ENCODE peak calls at places on chromosomes 2 and 18, in four cellular contexts. L, M, Y and F are unnamed samples.

GRCh38 chr2:137865954-137866540 is 98.2 kb upstream of the HNMT start:
- DNase-seq in L (peak), Y (no peak), M (peak), F (peak)

GRCh38 chr2:7672027-7672684 is 754.9 kb downstream of the RNF144A start:
- DNase-seq in Y (no peak), L (no peak), M (no peak), F (no peak)

GRCh38 chr2:99066075-99066557 is 75.4 kb upstream of the C2orf15 start:
- DNase-seq in L (peak), Y (no peak), M (no peak), F (no peak)

GRCh38 chr2:25483584-25484266 is 142.0 kb upstream of the DNMT3A start:
- DNase-seq in M (no peak), L (no peak), Y (no peak), F (no peak)

GRCh38 chr2:218149865-218150264 is 16.9 kb downstream of the CXCR1 start:
- DNase-seq in Y (no peak), M (no peak), L (no peak), F (no peak)

GRCh38 chr2:220736778-220737177 is 835.3 kb downstream of the EPHA4 start:
- DNase-seq in M (no peak), Y (no peak), L (no peak), F (no peak)

GRCh38 chr2:129927696-129928095 is 51.8 kb upstream of the RAB6C start:
- DNase-seq in Y (no peak), M (no peak), L (no peak), F (no peak)

GRCh38 chr2:59851848-59852475 is 701.5 kb downstream of the BCL11A start:
- DNase-seq in M (no peak), Y (no peak), L (no peak), F (no peak)

GRCh38 chr18:55100817-55101457 is 141.7 kb upstream of the CCDC68 start:
- DNase-seq in M (no peak), Y (no peak), L (peak), F (no peak)

GRCh38 chr18:39380186-39380714 is 1814.7 kb upstream of the CELF4 start:
- DNase-seq in L (no peak), Y (no peak), M (no peak), F (no peak)

GRCh38 chr2:54577035-54577434 is 120.9 kb downstream of the SPTBN1 start:
- DNase-seq in L (no peak), Y (no peak), M (no peak), F (no peak)

GRCh38 chr2:237885931-237886701 is 26.7 kb downstream of the RAMP1 start:
- DNase-seq in Y (peak), L (no peak), M (no peak), F (no peak)

GRCh38 chr18:77098033-77098432 is 34.5 kb downstream of the MBP start:
- DNase-seq in M (no peak), Y (no peak), L (no peak), F (no peak)

GRCh38 chr2:134408386-134408785 is 154.5 kb downstream of the MGAT5 start:
- DNase-seq in L (no peak), M (no peak), Y (no peak), F (no peak)

GRCh38 chr2:189601043-189601442 is 20.5 kb upstream of the SLC40A1 start:
- DNase-seq in Y (no peak), M (no peak), L (peak), F (no peak)

GRCh38 chr2:86566158-86566827 is 3.0 kb upstream of the CHMP3 start:
- DNase-seq in M (no peak), L (no peak), Y (no peak), F (peak)

GRCh38 chr18:56307771-56308170 is 330.6 kb downstream of the TXNL1 start:
- DNase-seq in Y (no peak), L (no peak), M (no peak), F (no peak)

GRCh38 chr2:124213977-124214587 is 189.0 kb downstream of the CNTNAP5 start:
- DNase-seq in Y (no peak), M (no peak), L (no peak), F (no peak)

GRCh38 chr18:21897811-21898210 is 157.2 kb downstream of the MIB1 start:
- DNase-seq in Y (peak), L (peak), M (no peak), F (no peak)

GRCh38 chr2:65532937-65533336 is 100.5 kb upstream of the SPRED2 start:
- DNase-seq in L (no peak), M (no peak), Y (no peak), F (no peak)

GRCh38 chr18:57869228-57869627 is 66.1 kb upstream of the ATP8B1 start:
- DNase-seq in M (no peak), Y (no peak), L (no peak), F (no peak)

GRCh38 chr18:3193354-3193753 is 26.4 kb downstream of the MYOM1 start:
- DNase-seq in L (no peak), M (no peak), Y (no peak), F (no peak)

GRCh38 chr18:3186678-3187658 is 32.8 kb downstream of the MYOM1 start:
- DNase-seq in Y (no peak), M (no peak), L (no peak), F (no peak)

GRCh38 chr18:3192286-3192685 is 27.5 kb downstream of the MYOM1 start:
- DNase-seq in L (no peak), M (no peak), Y (no peak), F (no peak)

GRCh38 chr18:3192752-3193151 is 27.0 kb downstream of the MYOM1 start:
- DNase-seq in L (no peak), M (no peak), Y (no peak), F (no peak)

GRCh38 chr18:3189884-3190283 is 29.9 kb downstream of the MYOM1 start:
- DNase-seq in Y (no peak), L (no peak), M (no peak), F (no peak)
- H3K27ac ChIP-seq in Y (no peak), L (no peak), M (no peak), F (no peak)

DNA sequence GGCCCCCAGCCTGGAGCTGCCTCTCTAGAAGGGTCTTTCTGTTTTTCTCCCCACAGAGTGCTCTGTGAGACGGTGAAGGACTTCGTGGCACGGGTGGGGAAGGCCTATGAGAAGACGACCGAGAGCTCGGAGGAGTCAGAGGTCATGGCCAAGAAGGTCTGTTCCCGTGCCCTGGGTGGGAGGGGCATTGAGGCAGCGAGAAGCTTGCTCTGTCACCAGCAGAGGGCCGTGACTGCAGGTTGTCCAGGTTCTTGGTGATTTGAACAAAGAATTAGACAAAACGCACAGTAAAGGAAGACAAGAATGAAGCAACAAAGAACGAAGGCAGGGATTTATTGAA is 93.9 kb downstream of the DGKD start:
- DNase-seq in L (no peak), Y (peak), M (no peak), F (no peak)
- H3K27ac ChIP-seq in L (peak), Y (no peak), M (no peak), F (no peak)

GRCh38 chr18:74608681-74609080 is 11.0 kb downstream of the ZNF407 start:
- DNase-seq in Y (no peak), L (no peak), M (no peak), F (no peak)
- H3K27ac ChIP-seq in Y (no peak), L (no peak), M (no peak), F (no peak)

DNA sequence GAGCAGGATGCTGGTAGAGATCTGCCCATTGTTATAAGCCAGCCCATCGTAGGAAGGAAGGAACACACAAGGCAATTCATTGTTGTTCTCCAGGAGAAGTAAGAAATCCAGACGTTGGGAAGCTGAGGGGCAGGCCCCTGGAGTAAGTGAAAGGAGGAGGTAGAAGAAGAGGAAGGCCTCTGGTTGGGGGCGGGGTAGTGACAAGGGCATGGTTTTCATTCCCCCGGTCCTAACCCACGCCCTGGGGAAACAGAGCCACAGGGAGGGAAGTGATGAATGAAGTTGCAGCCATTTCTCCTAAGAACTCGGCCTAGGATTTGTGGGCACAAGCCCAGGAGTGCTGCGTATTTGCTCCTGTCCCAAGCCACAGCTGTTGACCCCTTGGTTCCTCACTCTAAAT is 18.0 kb downstream of the LBH start:
- DNase-seq in L (no peak), M (no peak), Y (no peak), F (no peak)
- H3K27ac ChIP-seq in L (no peak), M (no peak), Y (peak), F (no peak)

GRCh38 chr2:96091141-96091710 is 25.1 kb downstream of the ADRA2B start:
- DNase-seq in Y (no peak), M (peak), L (no peak), F (no peak)

GRCh38 chr2:96091711-96092579 is 24.4 kb downstream of the ADRA2B start:
- DNase-seq in L (no peak), Y (no peak), M (peak), F (no peak)

GRCh38 chr2:96090181-96090500 is 26.2 kb downstream of the ADRA2B start:
- DNase-seq in Y (no peak), M (peak), L (no peak), F (no peak)

GRCh38 chr2:96089356-96090180 is 26.8 kb downstream of the ADRA2B start:
- DNase-seq in M (peak), L (no peak), Y (no peak), F (no peak)

DNA sequence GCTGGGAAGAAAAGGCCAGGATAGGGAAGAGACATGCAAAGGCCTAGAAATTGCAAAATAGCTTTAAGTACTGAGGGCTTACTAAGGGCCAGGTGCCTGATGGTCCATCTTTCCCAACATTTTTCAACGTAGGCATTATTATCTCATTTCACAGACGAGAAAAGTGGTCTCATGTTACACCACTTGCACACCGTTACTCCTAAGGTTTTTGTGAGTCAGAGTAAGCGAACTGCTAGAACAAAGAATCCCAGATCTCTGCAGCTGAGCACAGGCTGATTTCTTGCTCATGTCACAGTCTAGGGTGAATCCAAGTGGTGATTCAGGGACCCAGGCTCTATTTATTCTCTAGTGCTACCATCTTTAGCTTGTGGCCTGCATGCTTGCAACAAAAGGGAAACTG is 25.8 kb downstream of the ADRA2B start:
- DNase-seq in L (no peak), M (peak), Y (no peak), F (no peak)
- H3K27ac ChIP-seq in L (no peak), M (peak), Y (no peak), F (peak)

GRCh38 chr2:46073540-46074018 is 223.6 kb upstream of the EPAS1 start:
- DNase-seq in L (peak), Y (no peak), M (no peak), F (no peak)
- H3K27ac ChIP-seq in L (peak), Y (no peak), M (no peak), F (no peak)

GRCh38 chr2:70659551-70659950 is 105.9 kb upstream of the TGFA start:
- DNase-seq in L (no peak), Y (no peak), M (no peak), F (no peak)
- H3K27ac ChIP-seq in L (no peak), Y (no peak), M (no peak), F (no peak)

DNA sequence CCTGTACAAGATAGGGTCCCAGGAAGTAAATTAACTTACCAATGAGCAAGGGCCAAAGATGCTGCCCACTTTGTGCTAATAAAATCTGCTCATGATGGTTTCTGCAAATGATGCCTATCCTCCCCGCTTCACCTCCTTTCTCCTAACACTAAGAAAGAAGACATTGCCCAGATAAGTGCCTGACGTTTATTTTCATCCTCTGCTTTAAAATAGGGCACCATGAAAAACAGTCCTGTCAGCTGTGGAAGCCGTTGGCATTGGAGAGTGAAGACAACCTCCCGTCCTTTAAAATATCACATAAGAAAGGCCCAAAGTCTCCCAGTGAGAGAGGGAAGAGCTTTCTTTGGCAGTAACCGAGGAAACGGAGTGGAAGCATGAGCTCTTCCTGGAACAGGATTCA is 1.7 kb upstream of the TXNDC2 start:
- DNase-seq in Y (no peak), M (no peak), L (no peak), F (no peak)
- H3K27ac ChIP-seq in Y (no peak), M (no peak), L (no peak), F (no peak)